ENCODE peak calls at places on chromosome 3, in nine cellular contexts. One of them, this sample, is unnamed.

GRCh38 chr3:2823016-2823415 is 287.2 kb downstream of the IL5RA start:
- DNase-seq in cardiac muscle cell: no peak
- DNase-seq in IMR-90: no peak
- DNase-seq in NCI-H1417: no peak
- DNase-seq in endothelial cell: no peak
- DNase-seq in DMS 273 treated with DMSO at 0.1 percent for 48 hours: no peak
- DNase-seq in T-helper 2 cell: no peak
- DNase-seq in progenitor cell of endocrine pancreas: no peak
- DNase-seq in T-helper 1 cell: no peak
- DNase-seq in this sample: no peak

GRCh38 chr3:52880474-52880873 is 16.9 kb downstream of the STIMATE start:
- DNase-seq in endothelial cell: no peak
- DNase-seq in T-helper 2 cell: no peak
- DNase-seq in IMR-90: no peak
- DNase-seq in DMS 273 treated with DMSO at 0.1 percent for 48 hours: no peak
- DNase-seq in cardiac muscle cell: no peak
- DNase-seq in NCI-H1417: no peak
- DNase-seq in progenitor cell of endocrine pancreas: no peak
- DNase-seq in T-helper 1 cell: no peak
- DNase-seq in this sample: no peak

GRCh38 chr3:52028572-52028971 is 27.8 kb downstream of the DUSP7 start:
- DNase-seq in cardiac muscle cell: no peak
- DNase-seq in endothelial cell: no peak
- DNase-seq in T-helper 1 cell: no peak
- DNase-seq in IMR-90: peak
- DNase-seq in progenitor cell of endocrine pancreas: no peak
- DNase-seq in DMS 273 treated with DMSO at 0.1 percent for 48 hours: peak
- DNase-seq in NCI-H1417: no peak
- DNase-seq in T-helper 2 cell: no peak
- DNase-seq in this sample: no peak

GRCh38 chr3:14760185-14760584 is 58.6 kb upstream of the FGD5 start:
- DNase-seq in cardiac muscle cell: no peak
- DNase-seq in T-helper 2 cell: no peak
- DNase-seq in NCI-H1417: no peak
- DNase-seq in endothelial cell: no peak
- DNase-seq in progenitor cell of endocrine pancreas: no peak
- DNase-seq in DMS 273 treated with DMSO at 0.1 percent for 48 hours: no peak
- DNase-seq in T-helper 1 cell: no peak
- DNase-seq in IMR-90: no peak
- DNase-seq in this sample: no peak

GRCh38 chr3:30779686-30780287 is 114.7 kb downstream of the GADL1 start:
- DNase-seq in T-helper 1 cell: no peak
- DNase-seq in NCI-H1417: no peak
- DNase-seq in progenitor cell of endocrine pancreas: no peak
- DNase-seq in T-helper 2 cell: no peak
- DNase-seq in DMS 273 treated with DMSO at 0.1 percent for 48 hours: no peak
- DNase-seq in IMR-90: peak
- DNase-seq in cardiac muscle cell: peak
- DNase-seq in endothelial cell: peak
- DNase-seq in this sample: peak

GRCh38 chr3:4805662-4806061 is 173.6 kb upstream of the BHLHE40 start:
- DNase-seq in NCI-H1417: no peak
- DNase-seq in progenitor cell of endocrine pancreas: no peak
- DNase-seq in DMS 273 treated with DMSO at 0.1 percent for 48 hours: no peak
- DNase-seq in endothelial cell: no peak
- DNase-seq in IMR-90: no peak
- DNase-seq in cardiac muscle cell: no peak
- DNase-seq in T-helper 2 cell: no peak
- DNase-seq in T-helper 1 cell: no peak
- DNase-seq in this sample: no peak

GRCh38 chr3:23981136-23981535 is 36.0 kb downstream of the NR1D2 start:
- DNase-seq in DMS 273 treated with DMSO at 0.1 percent for 48 hours: no peak
- DNase-seq in endothelial cell: no peak
- DNase-seq in progenitor cell of endocrine pancreas: no peak
- DNase-seq in T-helper 2 cell: no peak
- DNase-seq in cardiac muscle cell: no peak
- DNase-seq in IMR-90: no peak
- DNase-seq in T-helper 1 cell: no peak
- DNase-seq in NCI-H1417: no peak
- DNase-seq in this sample: no peak

GRCh38 chr3:102179321-102180290 is 255.2 kb upstream of the ZPLD1 start:
- DNase-seq in cardiac muscle cell: no peak
- DNase-seq in progenitor cell of endocrine pancreas: no peak
- DNase-seq in T-helper 2 cell: no peak
- DNase-seq in T-helper 1 cell: no peak
- DNase-seq in DMS 273 treated with DMSO at 0.1 percent for 48 hours: no peak
- DNase-seq in IMR-90: peak
- DNase-seq in NCI-H1417: no peak
- DNase-seq in endothelial cell: no peak
- DNase-seq in this sample: no peak

GRCh38 chr3:138434276-138434874 is at the start of gene ESYT3:
- DNase-seq in progenitor cell of endocrine pancreas: peak
- DNase-seq in NCI-H1417: peak
- DNase-seq in T-helper 1 cell: no peak
- DNase-seq in IMR-90: peak
- DNase-seq in endothelial cell: peak
- DNase-seq in T-helper 2 cell: no peak
- DNase-seq in DMS 273 treated with DMSO at 0.1 percent for 48 hours: peak
- DNase-seq in cardiac muscle cell: peak
- DNase-seq in this sample: no peak

GRCh38 chr3:120137548-120137947 is 43.3 kb upstream of the GSK3B start:
- DNase-seq in DMS 273 treated with DMSO at 0.1 percent for 48 hours: no peak
- DNase-seq in T-helper 1 cell: no peak
- DNase-seq in NCI-H1417: no peak
- DNase-seq in T-helper 2 cell: no peak
- DNase-seq in endothelial cell: no peak
- DNase-seq in cardiac muscle cell: no peak
- DNase-seq in IMR-90: no peak
- DNase-seq in progenitor cell of endocrine pancreas: no peak
- DNase-seq in this sample: no peak

GRCh38 chr3:23203651-23204111 is 554 bp downstream of the UBE2E2 start:
- DNase-seq in cardiac muscle cell: peak
- DNase-seq in NCI-H1417: peak
- DNase-seq in IMR-90: peak
- DNase-seq in T-helper 1 cell: no peak
- DNase-seq in T-helper 2 cell: no peak
- DNase-seq in DMS 273 treated with DMSO at 0.1 percent for 48 hours: no peak
- DNase-seq in progenitor cell of endocrine pancreas: no peak
- DNase-seq in endothelial cell: peak
- DNase-seq in this sample: peak

GRCh38 chr3:194690501-194691372 is 5.1 kb downstream of the FAM43A start:
- DNase-seq in progenitor cell of endocrine pancreas: no peak
- DNase-seq in cardiac muscle cell: no peak
- DNase-seq in T-helper 2 cell: no peak
- DNase-seq in NCI-H1417: no peak
- DNase-seq in T-helper 1 cell: no peak
- DNase-seq in DMS 273 treated with DMSO at 0.1 percent for 48 hours: peak
- DNase-seq in IMR-90: peak
- DNase-seq in endothelial cell: no peak
- DNase-seq in this sample: no peak

GRCh38 chr3:174408310-174408709 is 450.8 kb upstream of the NAALADL2 start:
- DNase-seq in endothelial cell: no peak
- DNase-seq in DMS 273 treated with DMSO at 0.1 percent for 48 hours: no peak
- DNase-seq in cardiac muscle cell: no peak
- DNase-seq in NCI-H1417: no peak
- DNase-seq in progenitor cell of endocrine pancreas: no peak
- DNase-seq in IMR-90: peak
- DNase-seq in T-helper 1 cell: no peak
- DNase-seq in T-helper 2 cell: no peak
- DNase-seq in this sample: no peak

GRCh38 chr3:171379281-171379680 is 80.9 kb downstream of the TNIK start:
- DNase-seq in IMR-90: peak
- DNase-seq in endothelial cell: no peak
- DNase-seq in progenitor cell of endocrine pancreas: no peak
- DNase-seq in DMS 273 treated with DMSO at 0.1 percent for 48 hours: no peak
- DNase-seq in NCI-H1417: no peak
- DNase-seq in cardiac muscle cell: no peak
- DNase-seq in T-helper 2 cell: no peak
- DNase-seq in T-helper 1 cell: no peak
- DNase-seq in this sample: no peak

GRCh38 chr3:4529901-4530588 is 36.9 kb downstream of the ITPR1 start:
- DNase-seq in DMS 273 treated with DMSO at 0.1 percent for 48 hours: no peak
- DNase-seq in endothelial cell: no peak
- DNase-seq in cardiac muscle cell: no peak
- DNase-seq in T-helper 2 cell: no peak
- DNase-seq in T-helper 1 cell: no peak
- DNase-seq in NCI-H1417: no peak
- DNase-seq in IMR-90: no peak
- DNase-seq in progenitor cell of endocrine pancreas: no peak
- DNase-seq in this sample: no peak

GRCh38 chr3:39098473-39099000 is 8.9 kb downstream of the GORASP1 start:
- DNase-seq in T-helper 2 cell: no peak
- DNase-seq in T-helper 1 cell: no peak
- DNase-seq in progenitor cell of endocrine pancreas: no peak
- DNase-seq in DMS 273 treated with DMSO at 0.1 percent for 48 hours: no peak
- DNase-seq in endothelial cell: no peak
- DNase-seq in cardiac muscle cell: no peak
- DNase-seq in NCI-H1417: no peak
- DNase-seq in IMR-90: no peak
- DNase-seq in this sample: no peak

GRCh38 chr3:39166134-39166710 is 12.8 kb upstream of the CSRNP1 start:
- DNase-seq in IMR-90: peak
- DNase-seq in DMS 273 treated with DMSO at 0.1 percent for 48 hours: no peak
- DNase-seq in endothelial cell: no peak
- DNase-seq in progenitor cell of endocrine pancreas: no peak
- DNase-seq in T-helper 1 cell: no peak
- DNase-seq in cardiac muscle cell: no peak
- DNase-seq in T-helper 2 cell: no peak
- DNase-seq in NCI-H1417: no peak
- DNase-seq in this sample: peak

GRCh38 chr3:55059027-55059629 is 131.3 kb upstream of the LRTM1 start:
- DNase-seq in cardiac muscle cell: no peak
- DNase-seq in IMR-90: peak
- DNase-seq in T-helper 2 cell: no peak
- DNase-seq in endothelial cell: no peak
- DNase-seq in T-helper 1 cell: no peak
- DNase-seq in DMS 273 treated with DMSO at 0.1 percent for 48 hours: no peak
- DNase-seq in progenitor cell of endocrine pancreas: no peak
- DNase-seq in NCI-H1417: no peak
- DNase-seq in this sample: no peak

GRCh38 chr3:67462185-67462584 is 192.2 kb downstream of the SUCLG2 start:
- DNase-seq in IMR-90: no peak
- DNase-seq in DMS 273 treated with DMSO at 0.1 percent for 48 hours: no peak
- DNase-seq in NCI-H1417: no peak
- DNase-seq in T-helper 2 cell: no peak
- DNase-seq in progenitor cell of endocrine pancreas: no peak
- DNase-seq in T-helper 1 cell: no peak
- DNase-seq in cardiac muscle cell: no peak
- DNase-seq in endothelial cell: no peak
- DNase-seq in this sample: peak

GRCh38 chr3:56219894-56220805 is 248.1 kb downstream of the ERC2 start:
- DNase-seq in DMS 273 treated with DMSO at 0.1 percent for 48 hours: no peak
- DNase-seq in T-helper 1 cell: no peak
- DNase-seq in endothelial cell: no peak
- DNase-seq in NCI-H1417: no peak
- DNase-seq in cardiac muscle cell: no peak
- DNase-seq in IMR-90: no peak
- DNase-seq in progenitor cell of endocrine pancreas: no peak
- DNase-seq in T-helper 2 cell: no peak
- DNase-seq in this sample: no peak

GRCh38 chr3:151168269-151169094 is 34.5 kb downstream of the GPR171 start:
- DNase-seq in endothelial cell: peak
- DNase-seq in cardiac muscle cell: peak
- DNase-seq in IMR-90: peak
- DNase-seq in DMS 273 treated with DMSO at 0.1 percent for 48 hours: peak
- DNase-seq in T-helper 1 cell: peak
- DNase-seq in progenitor cell of endocrine pancreas: peak
- DNase-seq in T-helper 2 cell: peak
- DNase-seq in NCI-H1417: peak
- DNase-seq in this sample: peak

GRCh38 chr3:37228734-37229133 is 54.4 kb upstream of the LRRFIP2 start:
- DNase-seq in T-helper 2 cell: no peak
- DNase-seq in IMR-90: no peak
- DNase-seq in NCI-H1417: no peak
- DNase-seq in T-helper 1 cell: no peak
- DNase-seq in progenitor cell of endocrine pancreas: no peak
- DNase-seq in endothelial cell: no peak
- DNase-seq in cardiac muscle cell: no peak
- DNase-seq in DMS 273 treated with DMSO at 0.1 percent for 48 hours: no peak
- DNase-seq in this sample: peak

GRCh38 chr3:106945435-106945834 is 431.8 kb upstream of the CCDC54 start:
- DNase-seq in NCI-H1417: peak
- DNase-seq in progenitor cell of endocrine pancreas: no peak
- DNase-seq in IMR-90: peak
- DNase-seq in endothelial cell: no peak
- DNase-seq in cardiac muscle cell: no peak
- DNase-seq in DMS 273 treated with DMSO at 0.1 percent for 48 hours: no peak
- DNase-seq in T-helper 1 cell: no peak
- DNase-seq in T-helper 2 cell: no peak
- DNase-seq in this sample: no peak

GRCh38 chr3:9869955-9870354 is 10.1 kb downstream of the CIDEC start:
- DNase-seq in progenitor cell of endocrine pancreas: no peak
- DNase-seq in DMS 273 treated with DMSO at 0.1 percent for 48 hours: no peak
- DNase-seq in T-helper 2 cell: no peak
- DNase-seq in NCI-H1417: no peak
- DNase-seq in IMR-90: no peak
- DNase-seq in endothelial cell: no peak
- DNase-seq in cardiac muscle cell: no peak
- DNase-seq in T-helper 1 cell: no peak
- DNase-seq in this sample: no peak

GRCh38 chr3:69865920-69866679 is 126.8 kb downstream of the MITF start:
- DNase-seq in DMS 273 treated with DMSO at 0.1 percent for 48 hours: no peak
- DNase-seq in endothelial cell: no peak
- DNase-seq in T-helper 1 cell: no peak
- DNase-seq in NCI-H1417: no peak
- DNase-seq in cardiac muscle cell: peak
- DNase-seq in progenitor cell of endocrine pancreas: peak
- DNase-seq in T-helper 2 cell: no peak
- DNase-seq in IMR-90: peak
- DNase-seq in this sample: no peak

GRCh38 chr3:138082085-138082991 is 33.1 kb downstream of the DZIP1L start:
- DNase-seq in progenitor cell of endocrine pancreas: no peak
- DNase-seq in DMS 273 treated with DMSO at 0.1 percent for 48 hours: peak
- DNase-seq in T-helper 1 cell: no peak
- DNase-seq in NCI-H1417: no peak
- DNase-seq in IMR-90: peak
- DNase-seq in cardiac muscle cell: no peak
- DNase-seq in endothelial cell: no peak
- DNase-seq in T-helper 2 cell: no peak
- DNase-seq in this sample: peak

GRCh38 chr3:58049143-58049785 is 41.0 kb downstream of the FLNB start:
- DNase-seq in cardiac muscle cell: peak
- DNase-seq in progenitor cell of endocrine pancreas: peak
- DNase-seq in IMR-90: peak
- DNase-seq in endothelial cell: peak
- DNase-seq in T-helper 1 cell: no peak
- DNase-seq in T-helper 2 cell: no peak
- DNase-seq in NCI-H1417: peak
- DNase-seq in DMS 273 treated with DMSO at 0.1 percent for 48 hours: no peak
- DNase-seq in this sample: peak

This sample was measured in SJCRH30.